ENCODE peak calls at places on chromosomes 4 and X, in nine cellular contexts. V is stimulated activated CD4-positive, alpha-beta T cell treated with anti-CD3 and anti-CD28 coated beads, Interleukin-2, amount 100 ng/mL, for 48 hours; R is T follicular helper cell; D is C1 segment of cervical spinal cord; O is NCI-H1105; X is EH; T is Caki2; C is choroid plexus epithelial cell; N is small intestine. W is an unnamed sample.

GRCh38 chr4:40228497-40229365 is 31.9 kb downstream of the RHOH start:
- DNase-seq in X (peak), R (no peak), V (no peak), O (no peak), D (no peak), N (no peak), T (no peak), C (peak), W (peak)

GRCh38 chr4:54063737-54064316 is 578 bp downstream of the CHIC2 start:
- DNase-seq in O (no peak), N (peak), T (peak), R (peak), X (peak), C (no peak), V (peak), D (no peak), W (peak)

GRCh38 chr4:1767058-1767769 is 25.9 kb upstream of the FGFR3 start:
- DNase-seq in X (peak), R (no peak), O (no peak), D (no peak), C (no peak), T (peak), N (no peak), V (no peak), W (peak)

GRCh38 chrX:11143931-11144678 is 33.0 kb downstream of the HCCS start:
- DNase-seq in C (peak), N (peak), V (peak), D (no peak), R (peak), X (peak), O (peak), T (peak), W (no peak)

GRCh38 chr4:24160358-24160757 is 270.5 kb upstream of the PPARGC1A start:
- DNase-seq in C (no peak), X (no peak), N (no peak), T (no peak), D (no peak), O (no peak), V (no peak), R (no peak), W (no peak)

GRCh38 chr4:146340798-146341197 is 126.5 kb downstream of the REELD1 start:
- DNase-seq in D (no peak), R (no peak), C (peak), O (no peak), T (no peak), X (peak), N (peak), V (no peak), W (no peak)

GRCh38 chr4:123640271-123640670 is 243.7 kb downstream of the SPRY1 start:
- DNase-seq in N (no peak), C (peak), O (no peak), R (no peak), X (peak), T (peak), D (no peak), V (no peak), W (no peak)

GRCh38 chr4:25749150-25749794 is 93.6 kb downstream of the SLC34A2 start:
- DNase-seq in D (no peak), T (peak), V (no peak), X (peak), O (no peak), R (no peak), C (no peak), N (no peak), W (no peak)

GRCh38 chr4:135434936-135435335 is 1233.3 kb upstream of the PABPC4L start:
- DNase-seq in O (no peak), C (peak), N (no peak), R (no peak), X (peak), T (no peak), D (no peak), V (no peak), W (no peak)

GRCh38 chrX:110846071-110846470 is 50.5 kb upstream of the CHRDL1 start:
- DNase-seq in T (no peak), V (no peak), X (peak), C (no peak), N (no peak), R (no peak), O (no peak), D (no peak), W (no peak)